ENCODE peak calls at places on chromosomes 6 and 20, in four cellular contexts. B is aorta, I is lower lobe of right lung, W is neuronal stem cell. P is an unnamed sample. For H3K36me3 and H3K4me1, the result is how much of the 10 kb centered on the place peaks cover.

GRCh38 chr6:24721461-24722215 is 2.7 kb upstream of the C6orf62 start:
- DNase-seq in B (no peak), I (no peak), W (no peak), P (no peak)

GRCh38 chr6:105075210-105075609 is 104.6 kb downstream of the POPDC3 start:
- DNase-seq in B (no peak), I (no peak), W (no peak), P (no peak)

GRCh38 chr20:9520096-9520495 is 5.7 kb downstream of the LAMP5 start:
- DNase-seq in B (no peak), I (no peak), W (no peak), P (no peak)

GRCh38 chr6:112233864-112234263 is 20.5 kb downstream of the LAMA4 start:
- DNase-seq in B (no peak), I (no peak), W (no peak), P (no peak)

GRCh38 chr6:786946-787763 is 94.2 kb upstream of the EXOC2 start:
- DNase-seq in B (no peak), I (no peak), W (no peak), P (no peak)

GRCh38 chr6:155795173-155795796 is 339.6 kb upstream of the NOX3 start:
- DNase-seq in B (no peak), I (no peak), W (no peak), P (no peak)

GRCh38 chr6:170459451-170459850 is 93.7 kb downstream of the PSMB1 start:
- DNase-seq in B (no peak), I (peak), W (no peak), P (no peak)

GRCh38 chr6:137165375-137166246 is 7.8 kb downstream of the IL22RA2 start:
- DNase-seq in B (no peak), I (no peak), W (no peak), P (no peak)

GRCh38 chr6:13488015-13488895 is 855 bp upstream of the GFOD1 start:
- DNase-seq in B (peak), I (peak), W (no peak), P (no peak)

GRCh38 chr6:132527791-132528190 is 10.3 kb upstream of the TAAR9 start:
- DNase-seq in B (no peak), I (no peak), W (no peak), P (no peak)

GRCh38 chr20:50395258-50395729 is 114.9 kb upstream of the PTPN1 start:
- DNase-seq in B (peak), I (peak), W (no peak), P (no peak)

GRCh38 chr6:117079946-117080345 is 185.4 kb upstream of the VGLL2 start:
- DNase-seq in B (no peak), I (no peak), W (no peak), P (no peak)

GRCh38 chr20:3162080-3162611 is 2.5 kb upstream of the FASTKD5 start:
- DNase-seq in B (no peak), I (no peak), W (no peak), P (no peak)

GRCh38 chr20:47232518-47232917 is 124.0 kb downstream of the ZMYND8 start:
- DNase-seq in B (no peak), I (no peak), W (no peak), P (no peak)
- H3K36me3 ChIP-seq in B (under half), I (half or more), W (under half), P (half or more)

DNA sequence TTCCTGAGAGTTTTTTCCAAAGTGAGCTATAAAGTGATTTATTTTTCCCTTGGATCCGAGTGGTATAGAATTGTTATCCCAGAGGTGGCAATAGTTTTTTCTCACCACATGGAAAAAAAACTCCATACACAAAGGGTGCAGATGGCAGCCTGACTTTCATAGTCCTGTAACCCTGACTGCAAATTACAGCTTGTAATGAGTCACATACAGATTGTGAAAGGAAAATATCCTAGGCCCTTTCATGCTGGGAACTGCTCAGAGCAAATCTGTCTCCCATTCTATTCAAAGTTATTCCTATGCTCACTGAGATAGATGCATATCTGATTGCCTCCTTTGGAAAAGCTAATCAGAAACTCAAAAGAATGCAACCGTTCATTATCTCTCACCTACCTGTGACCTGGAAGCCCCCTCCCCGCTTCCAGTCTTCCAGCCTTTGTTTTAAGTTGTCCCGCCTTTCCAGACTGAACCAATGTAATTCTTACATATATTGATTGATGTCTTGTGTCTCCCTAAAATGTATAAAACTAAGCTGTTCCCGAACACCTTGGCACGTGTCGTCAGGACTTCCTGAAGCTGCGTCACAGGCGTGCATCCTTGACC is 108.7 kb upstream of the MAP3K4 start:
- DNase-seq in B (no peak), I (no peak), W (no peak), P (no peak)
- H3K4me1 ChIP-seq in B (under half), I (under half), W (under half), P (under half)

GRCh38 chr6:3206339-3207015 is 21.0 kb downstream of the TUBB2B start:
- DNase-seq in B (no peak), I (no peak), W (no peak), P (no peak)

GRCh38 chr6:3208096-3208774 is 19.2 kb downstream of the TUBB2B start:
- DNase-seq in B (peak), I (no peak), W (no peak), P (no peak)

GRCh38 chr6:3209114-3210023 is 18.1 kb downstream of the TUBB2B start:
- DNase-seq in B (peak), I (no peak), W (no peak), P (peak)

GRCh38 chr6:3210024-3210610 is 17.3 kb downstream of the TUBB2B start:
- DNase-seq in B (no peak), I (no peak), W (no peak), P (no peak)

DNA sequence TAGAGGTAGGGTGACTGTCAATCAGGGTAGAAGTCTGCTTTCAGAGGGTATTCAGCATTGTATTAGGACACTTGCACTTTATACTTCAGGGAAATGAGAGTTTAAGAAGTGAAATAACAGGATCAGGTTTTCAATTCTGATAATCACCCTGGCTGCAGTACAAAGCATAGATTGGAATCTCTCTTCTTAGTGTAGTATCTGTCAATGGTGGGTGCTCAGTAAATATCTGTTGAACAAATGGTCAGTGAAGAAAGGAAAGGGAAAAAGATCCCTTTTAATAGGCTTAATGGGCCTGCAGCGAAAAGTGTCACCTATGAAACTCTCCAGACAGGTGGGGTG is 18.7 kb downstream of the TUBB2B start:
- DNase-seq in B (no peak), I (no peak), W (no peak), P (no peak)
- H3K4me3 ChIP-seq in B (no peak), I (no peak), W (no peak), P (no peak)

GRCh38 chr20:36215778-36216177 is 20.5 kb upstream of the AAR2 start:
- DNase-seq in B (no peak), I (no peak), W (no peak), P (no peak)
- H3K36me3 ChIP-seq in B (under half), I (half or more), W (under half), P (under half)

GRCh38 chr6:15386756-15387112 is 140.9 kb downstream of the JARID2 start:
- DNase-seq in B (no peak), I (no peak), W (no peak), P (no peak)

GRCh38 chr6:15385521-15385920 is 139.7 kb downstream of the JARID2 start:
- DNase-seq in B (no peak), I (no peak), W (no peak), P (no peak)

GRCh38 chr6:15389079-15389758 is 143.3 kb downstream of the JARID2 start:
- DNase-seq in B (no peak), I (no peak), W (no peak), P (no peak)

GRCh38 chr6:15386110-15386755 is 140.4 kb downstream of the JARID2 start:
- DNase-seq in B (no peak), I (no peak), W (no peak), P (no peak)

GRCh38 chr6:15387118-15387517 is 141.2 kb downstream of the JARID2 start:
- DNase-seq in B (no peak), I (no peak), W (no peak), P (no peak)
- H3K4me1 ChIP-seq in B (under half), I (half or more), W (under half), P (under half)

GRCh38 chr20:37914367-37914671 is 11.4 kb downstream of the VSTM2L start:
- DNase-seq in B (no peak), I (no peak), W (no peak), P (no peak)
- H3K4me3 ChIP-seq in B (no peak), I (peak), W (peak), P (peak)

GRCh38 chr6:33693186-33694158 is 18.0 kb downstream of the UQCC2 start:
- DNase-seq in B (no peak), I (no peak), W (no peak), P (no peak)
- H3K36me3 ChIP-seq in B (under half), I (half or more), W (under half), P (half or more)

GRCh38 chr20:63323298-63323820 is 30.4 kb downstream of the COL20A1 start:
- DNase-seq in B (no peak), I (no peak), W (no peak), P (no peak)
- H3K4me1 ChIP-seq in B (under half), I (under half), W (under half), P (under half)

GRCh38 chr6:31836676-31837611 is 9.4 kb downstream of the HSPA1B start:
- DNase-seq in B (no peak), I (no peak), W (no peak), P (no peak)

GRCh38 chr6:31842056-31842455 is 14.5 kb downstream of the HSPA1B start:
- DNase-seq in B (no peak), I (no peak), W (no peak), P (no peak)

GRCh38 chr6:31836036-31836675 is 8.6 kb downstream of the HSPA1B start:
- DNase-seq in B (no peak), I (no peak), W (no peak), P (no peak)

GRCh38 chr6:31837612-31838553 is 10.3 kb downstream of the HSPA1B start:
- DNase-seq in B (no peak), I (no peak), W (no peak), P (no peak)

DNA sequence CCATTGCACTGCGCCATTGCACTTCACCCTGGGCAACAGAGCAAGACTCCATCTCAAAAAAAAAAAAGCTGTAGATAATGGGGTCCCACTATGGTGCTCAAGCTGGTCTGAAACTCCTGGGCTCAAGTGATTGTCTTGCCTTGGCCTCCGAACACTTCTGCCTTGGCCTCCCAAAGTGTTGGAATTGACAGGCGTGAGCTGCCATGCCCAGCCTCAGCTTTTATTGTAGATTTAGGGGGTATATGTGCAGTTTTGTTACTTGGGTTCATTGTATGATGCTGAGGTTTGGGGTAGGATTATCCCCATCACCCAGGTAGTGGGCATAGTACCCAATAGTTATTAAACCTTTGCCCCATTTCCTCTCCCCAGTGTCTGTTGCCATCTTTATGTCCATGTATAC is 11.4 kb downstream of the HSPA1B start:
- DNase-seq in B (no peak), I (no peak), W (no peak), P (no peak)
- H3K4me3 ChIP-seq in B (no peak), I (no peak), W (no peak), P (no peak)

GRCh38 chr20:49138431-49138830 is 49.7 kb downstream of the STAU1 start:
- DNase-seq in B (no peak), I (no peak), W (no peak), P (no peak)

GRCh38 chr20:49132995-49133451 is 55.1 kb downstream of the STAU1 start:
- DNase-seq in B (no peak), I (no peak), W (peak), P (peak)

GRCh38 chr20:49136817-49137571 is 51.1 kb downstream of the STAU1 start:
- DNase-seq in B (no peak), I (no peak), W (no peak), P (no peak)

GRCh38 chr20:49133571-49133970 is 54.6 kb downstream of the STAU1 start:
- DNase-seq in B (no peak), I (no peak), W (no peak), P (no peak)
- H3K36me3 ChIP-seq in B (under half), I (under half), W (under half), P (under half)